ENCODE peak calls at places on chromosomes 4 and X, in five cellular contexts. D is IMR-90, J is SK-N-SH, Q is K562, Y is HepG2. T is an unnamed sample.

GRCh38 chr4:54067163-54067562 is 2.8 kb upstream of the CHIC2 start:
- DNase-seq in D (peak; percentile 71), J (no peak), Q (no peak), Y (no peak), T (no peak)

GRCh38 chrX:78307665-78308064 is 19.7 kb downstream of the CYSLTR1 start:
- DNase-seq in D (no peak), J (no peak), Q (no peak), Y (no peak), T (no peak)

GRCh38 chr4:159174645-159175147 is 71.8 kb downstream of the RAPGEF2 start:
- DNase-seq in D (peak; percentile 12), J (no peak), Q (no peak), Y (no peak), T (no peak)

GRCh38 chr4:3168029-3168428 is 80.9 kb upstream of the MSANTD1 start:
- DNase-seq in D (peak; percentile 76), J (peak; percentile 10), Q (no peak), Y (no peak), T (peak; percentile 8)

GRCh38 chrX:152313529-152314302 is 137.4 kb downstream of the GABRA3 start:
- DNase-seq in D (no peak), J (no peak), Q (no peak), Y (no peak), T (no peak)

GRCh38 chr4:158884280-158884679 is 115.5 kb downstream of the FNIP2 start:
- DNase-seq in D (no peak), J (no peak), Q (no peak), Y (no peak), T (no peak)

GRCh38 chrX:22526339-22526738 is 253.6 kb downstream of the CBLL2 start:
- DNase-seq in D (peak; percentile 70), J (no peak), Q (no peak), Y (no peak), T (peak; percentile 71)

GRCh38 chrX:11105080-11105479 is 6.1 kb upstream of the HCCS start:
- DNase-seq in D (peak; percentile 54), J (no peak), Q (peak; percentile 9), Y (no peak), T (no peak)

GRCh38 chr4:168978001-168978700 is 31.9 kb downstream of the CBR4 start:
- DNase-seq in D (peak; percentile 68), J (no peak), Q (peak; percentile 12), Y (peak; percentile 38), T (no peak)

GRCh38 chr4:84481077-84481878 is 17.8 kb downstream of the NKX6-1 start:
- DNase-seq in D (no peak), J (no peak), Q (no peak), Y (no peak), T (no peak)

GRCh38 chr4:160182727-160183126 is 1079.8 kb downstream of the RAPGEF2 start:
- DNase-seq in D (no peak), J (no peak), Q (no peak), Y (no peak), T (no peak)

GRCh38 chr4:99710681-99711345 is 53.2 kb upstream of the C4orf54 start:
- DNase-seq in D (peak; percentile 63), J (no peak), Q (no peak), Y (no peak), T (no peak)

GRCh38 chrX:9662148-9662547 is 103.5 kb downstream of the GPR143 start:
- DNase-seq in D (peak; percentile 77), J (no peak), Q (no peak), Y (no peak), T (no peak)

GRCh38 chr4:74005528-74005927 is 7.1 kb upstream of the CXCL5 start:
- DNase-seq in D (no peak), J (no peak), Q (no peak), Y (peak; percentile 92), T (no peak)

GRCh38 chrX:24026403-24026801 is 584 bp downstream of the KLHL15 start:
- DNase-seq in D (no peak), J (peak; percentile 48), Q (no peak), Y (no peak), T (no peak)

GRCh38 chrX:56281789-56282188 is 49.6 kb downstream of the KLF8 start:
- DNase-seq in D (peak; percentile 16), J (peak; percentile 3), Q (no peak), Y (peak; percentile 8), T (no peak)

GRCh38 chrX:152206426-152206825 is 68.0 kb upstream of the MAGEA10 start:
- DNase-seq in D (no peak), J (no peak), Q (no peak), Y (no peak), T (no peak)

GRCh38 chr4:106707776-106708603 is 328.1 kb downstream of the DKK2 start:
- DNase-seq in D (no peak), J (no peak), Q (no peak), Y (no peak), T (no peak)

GRCh38 chr4:28435346-28435745 is 1574.7 kb downstream of the STIM2 start:
- DNase-seq in D (peak; percentile 30), J (no peak), Q (no peak), Y (no peak), T (no peak)

GRCh38 chrX:3541336-3541735 is 172.1 kb downstream of the PRKX start:
- DNase-seq in D (no peak), J (no peak), Q (no peak), Y (no peak), T (no peak)

GRCh38 chr4:91092398-91092955 is 965.3 kb downstream of the CCSER1 start:
- DNase-seq in D (no peak), J (no peak), Q (no peak), Y (no peak), T (no peak)

GRCh38 chr4:101730291-101731117 is 60.0 kb upstream of the BANK1 start:
- DNase-seq in D (peak; percentile 70), J (peak; percentile 50), Q (peak; percentile 17), Y (peak; percentile 54), T (peak; percentile 8)

GRCh38 chr4:168028970-168029610 is 63.2 kb upstream of the ANXA10 start:
- DNase-seq in D (peak; percentile 12), J (no peak), Q (no peak), Y (no peak), T (no peak)

GRCh38 chr4:114146947-114147618 is 167.6 kb upstream of the ARSJ start:
- DNase-seq in D (no peak), J (no peak), Q (no peak), Y (no peak), T (no peak)

GRCh38 chr4:112348488-112349158 is 51.5 kb downstream of the ALPK1 start:
- DNase-seq in D (peak; percentile 84), J (peak; percentile 57), Q (no peak), Y (peak; percentile 65), T (no peak)

GRCh38 chrX:146973283-146973682 is 158.7 kb upstream of the CXorf51A start:
- DNase-seq in D (no peak), J (no peak), Q (no peak), Y (no peak), T (no peak)

GRCh38 chr4:105909699-105910340 is 14.5 kb downstream of the NPNT start:
- DNase-seq in D (peak; percentile 5), J (no peak), Q (no peak), Y (no peak), T (no peak)

GRCh38 chrX:148691456-148691855 is 191.0 kb downstream of the AFF2 start:
- DNase-seq in D (no peak), J (no peak), Q (no peak), Y (no peak), T (no peak)

GRCh38 chr4:77146426-77147399 is 10.3 kb upstream of the CCNG2 start:
- DNase-seq in D (no peak), J (no peak), Q (no peak), Y (no peak), T (no peak)

GRCh38 chr4:5503295-5503694 is 205.1 kb downstream of the EVC2 start:
- DNase-seq in D (no peak), J (no peak), Q (no peak), Y (no peak), T (no peak)

GRCh38 chr4:87058272-87059073 is 123.7 kb downstream of the AFF1 start:
- DNase-seq in D (no peak), J (no peak), Q (peak; percentile 39), Y (no peak), T (no peak)
- H4K20me1 ChIP-seq in D (peaks cover 25% of the 10 kb centered on the region), J (peaks cover 3% of the 10 kb centered on the region), Q (peaks cover 10% of the 10 kb centered on the region), Y (no peaks in the 10 kb centered on the region), T (no peaks in the 10 kb centered on the region)

GRCh38 chr4:47930971-47931804 is 16.8 kb upstream of the NFXL1 start:
- DNase-seq in D (peak; percentile 60), J (peak; percentile 26), Q (no peak), Y (no peak), T (no peak)

GRCh38 chr4:47929682-47930201 is 15.4 kb upstream of the NFXL1 start:
- DNase-seq in D (no peak), J (no peak), Q (no peak), Y (no peak), T (no peak)

DNA sequence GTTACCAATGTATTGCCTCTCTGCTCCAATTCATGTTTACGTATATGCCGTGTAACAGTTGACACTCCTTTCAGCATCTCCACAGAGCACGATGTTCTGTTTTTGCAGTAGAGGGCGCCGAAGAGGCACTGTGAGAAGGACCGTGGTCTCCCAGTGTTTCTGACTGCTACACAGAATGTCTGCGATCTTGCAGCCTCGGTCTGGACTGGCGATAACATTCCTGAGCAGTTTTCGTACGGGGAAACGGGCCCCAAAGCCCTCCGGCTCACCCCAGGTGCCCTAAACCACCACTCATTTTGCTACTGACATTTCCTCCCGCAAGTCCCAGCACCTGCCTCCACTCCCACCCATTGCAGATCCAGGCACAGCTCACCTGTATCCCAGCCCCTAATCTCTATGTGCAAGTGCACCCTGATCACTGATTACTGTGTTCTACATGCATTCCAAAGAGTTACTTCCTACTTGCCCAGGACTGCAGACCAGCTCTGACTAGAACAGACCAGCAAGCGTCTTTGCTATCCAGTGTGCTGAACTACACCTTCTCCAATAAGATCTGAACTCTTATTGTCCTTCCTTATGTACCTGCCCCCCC is 12.4 kb upstream of the NFXL1 start:
- DNase-seq in D (peak; percentile 47), J (peak; percentile 17), Q (peak; percentile 26), Y (peak; percentile 61), T (no peak)
- TF ChIP-seq MXI1 in D (no peak), J (no peak), Q (no peak), Y (no peak), T (no peak)

GRCh38 chrX:12570859-12571501 is 220.2 kb upstream of the PRPS2 start:
- DNase-seq in D (no peak), J (no peak), Q (no peak), Y (no peak), T (no peak)
- TF ChIP-seq USF2 in D (no peak), J (no peak), Q (no peak), Y (no peak), T (no peak)

GRCh38 chr4:1895489-1895888 is 24.3 kb downstream of the NSD2 start:
- DNase-seq in D (no peak), J (no peak), Q (no peak), Y (no peak), T (no peak)
- H4K20me1 ChIP-seq in D (peaks cover 68% of the 10 kb centered on the region), J (peaks cover 87% of the 10 kb centered on the region), Q (peaks cover 26% of the 10 kb centered on the region), Y (peaks cover 23% of the 10 kb centered on the region), T (peaks cover 8% of the 10 kb centered on the region)

T was measured in GM12878.